ENCODE peak calls at places on chromosome 12, in four cellular contexts. One of them, this sample, is unnamed.

GRCh38 chr12:63496654-63497053 is 171.6 kb downstream of the DPY19L2 start:
- DNase-seq in GM12878: no peak
- DNase-seq in HepG2: no peak
- DNase-seq in K562: no peak
- DNase-seq in this sample: no peak

GRCh38 chr12:92784356-92784755 is 81.6 kb downstream of the PLEKHG7 start:
- DNase-seq in K562: no peak
- DNase-seq in HepG2: no peak
- DNase-seq in GM12878: no peak
- DNase-seq in this sample: no peak

GRCh38 chr12:27931390-27931789 is 41.1 kb downstream of the PTHLH start:
- DNase-seq in GM12878: no peak
- DNase-seq in K562: no peak
- DNase-seq in HepG2: no peak
- DNase-seq in this sample: no peak

GRCh38 chr12:92425152-92425551 is 277.6 kb upstream of the PLEKHG7 start:
- DNase-seq in GM12878: no peak
- DNase-seq in K562: no peak
- DNase-seq in HepG2: no peak
- DNase-seq in this sample: no peak

GRCh38 chr12:57771271-57771872 is 533 bp downstream of the METTL1 start:
- DNase-seq in K562: peak
- DNase-seq in HepG2: peak
- DNase-seq in GM12878: peak
- DNase-seq in this sample: peak

GRCh38 chr12:10361084-10361483 is 28.8 kb downstream of the KLRK1 start:
- DNase-seq in K562: no peak
- DNase-seq in GM12878: no peak
- DNase-seq in HepG2: no peak
- DNase-seq in this sample: peak

GRCh38 chr12:131983026-131983425 is 33.3 kb downstream of the EP400 start:
- DNase-seq in HepG2: no peak
- DNase-seq in K562: no peak
- DNase-seq in GM12878: no peak
- DNase-seq in this sample: no peak

GRCh38 chr12:79121486-79121885 is 256.9 kb downstream of the SYT1 start:
- DNase-seq in HepG2: no peak
- DNase-seq in K562: no peak
- DNase-seq in GM12878: no peak
- DNase-seq in this sample: peak

GRCh38 chr12:45667761-45668160 is 61.7 kb upstream of the ARID2 start:
- DNase-seq in HepG2: no peak
- DNase-seq in GM12878: no peak
- DNase-seq in K562: no peak
- DNase-seq in this sample: no peak

GRCh38 chr12:8033153-8034044 is 883 bp downstream of the FOXJ2 start:
- DNase-seq in HepG2: no peak
- DNase-seq in GM12878: no peak
- DNase-seq in K562: peak
- DNase-seq in this sample: peak

GRCh38 chr12:128909653-128910052 is 56.4 kb downstream of the GLT1D1 start:
- DNase-seq in K562: no peak
- DNase-seq in HepG2: no peak
- DNase-seq in GM12878: no peak
- DNase-seq in this sample: no peak

GRCh38 chr12:53236443-53237111 is 4.6 kb upstream of the RARG start:
- DNase-seq in GM12878: no peak
- DNase-seq in HepG2: no peak
- DNase-seq in K562: no peak
- DNase-seq in this sample: no peak

GRCh38 chr12:91289881-91290280 is 107.3 kb upstream of the DCN start:
- DNase-seq in K562: no peak
- DNase-seq in GM12878: no peak
- DNase-seq in HepG2: no peak
- DNase-seq in this sample: no peak

GRCh38 chr12:87467893-87468292 is 561.3 kb downstream of the C12orf50 start:
- DNase-seq in K562: no peak
- DNase-seq in GM12878: no peak
- DNase-seq in HepG2: no peak
- DNase-seq in this sample: no peak

GRCh38 chr12:79294590-79294989 is 396.2 kb downstream of the PAWR start:
- DNase-seq in HepG2: no peak
- DNase-seq in GM12878: no peak
- DNase-seq in K562: no peak
- DNase-seq in this sample: no peak

GRCh38 chr12:110916295-110916875 is 4.0 kb downstream of the MYL2 start:
- DNase-seq in K562: no peak
- DNase-seq in HepG2: no peak
- DNase-seq in GM12878: no peak
- DNase-seq in this sample: no peak

GRCh38 chr12:69437073-69437472 is 33.1 kb upstream of the FRS2 start:
- DNase-seq in K562: no peak
- DNase-seq in GM12878: no peak
- DNase-seq in HepG2: no peak
- DNase-seq in this sample: no peak

GRCh38 chr12:51270067-51270846 is at the start of gene SMAGP:
- DNase-seq in K562: peak
- DNase-seq in HepG2: peak
- DNase-seq in GM12878: no peak
- DNase-seq in this sample: peak

GRCh38 chr12:13959131-13959734 is 22.2 kb downstream of the GRIN2B start:
- DNase-seq in K562: no peak
- DNase-seq in HepG2: no peak
- DNase-seq in GM12878: no peak
- DNase-seq in this sample: no peak

GRCh38 chr12:26700430-26700829 is 132.6 kb downstream of the ITPR2 start:
- DNase-seq in GM12878: no peak
- DNase-seq in HepG2: no peak
- DNase-seq in K562: no peak
- DNase-seq in this sample: no peak

GRCh38 chr12:10718279-10718821 is 4.8 kb downstream of the YBX3 start:
- DNase-seq in HepG2: no peak
- DNase-seq in K562: no peak
- DNase-seq in GM12878: no peak
- DNase-seq in this sample: peak

GRCh38 chr12:107513184-107513583 is 172.4 kb upstream of the PWP1 start:
- DNase-seq in GM12878: no peak
- DNase-seq in HepG2: no peak
- DNase-seq in K562: no peak
- DNase-seq in this sample: no peak
- TF ChIP-seq FOXK2 in GM12878: no peak
- TF ChIP-seq FOXK2 in HepG2: no peak
- TF ChIP-seq FOXK2 in K562: no peak
- TF ChIP-seq FOXK2 in this sample: no peak

GRCh38 chr12:80837342-80837978 is 100.3 kb downstream of the LIN7A start:
- DNase-seq in HepG2: peak
- DNase-seq in K562: peak
- DNase-seq in GM12878: no peak
- DNase-seq in this sample: peak
- TF ChIP-seq SP1 in HepG2: no peak
- TF ChIP-seq SP1 in K562: no peak
- TF ChIP-seq SP1 in GM12878: no peak
- TF ChIP-seq SP1 in this sample: no peak

DNA sequence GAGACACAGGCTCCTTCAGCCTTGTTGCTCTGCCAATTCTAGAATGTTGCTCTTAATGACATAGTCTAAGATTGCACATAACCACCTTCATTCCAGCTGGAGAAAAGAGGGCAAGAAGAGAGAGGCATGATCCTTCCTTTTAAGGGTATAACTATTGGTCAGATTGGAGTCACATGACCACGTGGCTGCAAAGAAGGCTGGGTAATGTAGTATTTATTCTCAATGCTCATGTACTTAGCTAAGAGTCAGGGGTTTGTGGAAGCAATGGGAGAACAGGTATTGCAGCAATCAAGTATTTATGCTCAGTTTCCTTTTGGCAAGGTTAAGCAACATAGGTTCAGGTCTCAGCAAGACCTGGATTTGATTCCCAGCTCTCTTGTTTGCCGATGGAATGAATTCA is 298.8 kb upstream of the TBX3 start:
- DNase-seq in K562: peak
- DNase-seq in HepG2: no peak
- DNase-seq in GM12878: no peak
- DNase-seq in this sample: peak
- TF ChIP-seq FOXK2 in K562: no peak
- TF ChIP-seq FOXK2 in HepG2: no peak
- TF ChIP-seq FOXK2 in GM12878: no peak
- TF ChIP-seq FOXK2 in this sample: no peak

GRCh38 chr12:49664167-49664566 is 40.8 kb downstream of the PRPF40B start:
- DNase-seq in GM12878: no peak
- DNase-seq in K562: no peak
- DNase-seq in HepG2: no peak
- DNase-seq in this sample: no peak

GRCh38 chr12:49662998-49663843 is 39.9 kb downstream of the PRPF40B start:
- DNase-seq in GM12878: peak
- DNase-seq in K562: peak
- DNase-seq in HepG2: peak
- DNase-seq in this sample: no peak

GRCh38 chr12:49666176-49666575 is 41.0 kb downstream of the FMNL3 start:
- DNase-seq in GM12878: no peak
- DNase-seq in HepG2: no peak
- DNase-seq in K562: no peak
- DNase-seq in this sample: no peak

GRCh38 chr12:49665384-49665783 is 41.8 kb downstream of the FMNL3 start:
- DNase-seq in K562: no peak
- DNase-seq in HepG2: no peak
- DNase-seq in GM12878: no peak
- DNase-seq in this sample: no peak

GRCh38 chr12:49664591-49665146 is 41.3 kb downstream of the PRPF40B start:
- DNase-seq in K562: no peak
- DNase-seq in GM12878: no peak
- DNase-seq in HepG2: no peak
- DNase-seq in this sample: no peak
- TF ChIP-seq SP1 in K562: no peak
- TF ChIP-seq SP1 in GM12878: no peak
- TF ChIP-seq SP1 in HepG2: no peak
- TF ChIP-seq SP1 in this sample: no peak

GRCh38 chr12:125683748-125684381 is 618.6 kb downstream of the AACS start:
- DNase-seq in GM12878: no peak
- DNase-seq in HepG2: peak
- DNase-seq in K562: no peak
- DNase-seq in this sample: no peak
- TF ChIP-seq FOXK2 in GM12878: no peak
- TF ChIP-seq FOXK2 in HepG2: no peak
- TF ChIP-seq FOXK2 in K562: no peak
- TF ChIP-seq FOXK2 in this sample: no peak

GRCh38 chr12:76719171-76719631 is 44.7 kb upstream of the ZDHHC17 start:
- DNase-seq in GM12878: no peak
- DNase-seq in HepG2: no peak
- DNase-seq in K562: no peak
- DNase-seq in this sample: no peak

GRCh38 chr12:76714415-76714814 is 49.5 kb upstream of the ZDHHC17 start:
- DNase-seq in K562: no peak
- DNase-seq in GM12878: no peak
- DNase-seq in HepG2: no peak
- DNase-seq in this sample: no peak

GRCh38 chr12:76714861-76715260 is 49.1 kb upstream of the ZDHHC17 start:
- DNase-seq in K562: no peak
- DNase-seq in HepG2: no peak
- DNase-seq in GM12878: no peak
- DNase-seq in this sample: no peak

GRCh38 chr12:76719642-76720041 is 44.3 kb upstream of the ZDHHC17 start:
- DNase-seq in K562: no peak
- DNase-seq in HepG2: no peak
- DNase-seq in GM12878: no peak
- DNase-seq in this sample: no peak

DNA sequence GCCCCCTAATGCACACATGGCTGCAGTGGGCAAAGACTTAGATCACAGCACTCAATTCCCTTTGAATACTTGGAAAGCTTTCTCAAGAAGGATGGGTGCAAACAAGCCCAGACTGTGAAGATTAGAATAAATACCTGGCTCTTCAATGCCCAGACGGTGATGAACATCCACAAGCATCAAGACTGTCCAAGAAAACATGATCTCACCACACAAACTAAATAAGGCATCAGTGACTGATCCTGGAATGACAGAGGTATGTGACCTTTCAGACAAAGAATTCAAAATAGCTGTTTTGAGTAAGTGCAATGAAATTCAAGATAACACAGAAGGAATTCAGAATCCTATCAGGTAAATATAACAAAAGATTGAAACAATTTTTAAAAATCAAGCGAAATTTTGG is 43.8 kb upstream of the ZDHHC17 start:
- DNase-seq in HepG2: no peak
- DNase-seq in K562: no peak
- DNase-seq in GM12878: no peak
- DNase-seq in this sample: no peak
- TF ChIP-seq SP1 in HepG2: no peak
- TF ChIP-seq SP1 in K562: no peak
- TF ChIP-seq SP1 in GM12878: no peak
- TF ChIP-seq SP1 in this sample: no peak